ENCODE peak calls at places on chromosomes 4 and X, in ten cellular contexts. One of them, this sample, is unnamed.

GRCh38 chrX:150255441-150256296 is 107.4 kb upstream of the MAMLD1 start:
- DNase-seq in A549: no peak
- DNase-seq in WERI-Rb-1: no peak
- DNase-seq in astrocyte of the spinal cord: no peak
- DNase-seq in CD8-positive, alpha-beta T cell: no peak
- DNase-seq in foreskin fibroblast: no peak
- DNase-seq in lung: peak; percentile 26
- DNase-seq in stomach: no peak
- DNase-seq in HepG2: no peak
- DNase-seq in mammary epithelial cell: no peak
- DNase-seq in this sample: no peak

GRCh38 chrX:153735274-153735673 is 10.6 kb downstream of the ABCD1 start:
- DNase-seq in A549: no peak
- DNase-seq in WERI-Rb-1: no peak
- DNase-seq in astrocyte of the spinal cord: no peak
- DNase-seq in CD8-positive, alpha-beta T cell: no peak
- DNase-seq in foreskin fibroblast: no peak
- DNase-seq in lung: no peak
- DNase-seq in stomach: no peak
- DNase-seq in HepG2: no peak
- DNase-seq in mammary epithelial cell: no peak
- DNase-seq in this sample: no peak

GRCh38 chr4:106676173-106676921 is 307.8 kb upstream of the GIMD1 start:
- DNase-seq in A549: no peak
- DNase-seq in WERI-Rb-1: no peak
- DNase-seq in astrocyte of the spinal cord: peak; percentile 15
- DNase-seq in CD8-positive, alpha-beta T cell: no peak
- DNase-seq in foreskin fibroblast: peak; percentile 71
- DNase-seq in lung: no peak
- DNase-seq in stomach: no peak
- DNase-seq in HepG2: no peak
- DNase-seq in mammary epithelial cell: peak; percentile 88
- DNase-seq in this sample: peak; percentile 73

GRCh38 chr4:88573995-88574394 is 18.3 kb upstream of the HERC3 start:
- DNase-seq in A549: no peak
- DNase-seq in WERI-Rb-1: no peak
- DNase-seq in astrocyte of the spinal cord: peak; percentile 13
- DNase-seq in CD8-positive, alpha-beta T cell: no peak
- DNase-seq in foreskin fibroblast: no peak
- DNase-seq in lung: no peak
- DNase-seq in stomach: no peak
- DNase-seq in HepG2: peak; percentile 13
- DNase-seq in mammary epithelial cell: no peak
- DNase-seq in this sample: no peak

GRCh38 chr4:64718091-64718490 is 308.8 kb upstream of the TECRL start:
- DNase-seq in A549: no peak
- DNase-seq in WERI-Rb-1: peak; percentile 43
- DNase-seq in astrocyte of the spinal cord: peak; percentile 57
- DNase-seq in CD8-positive, alpha-beta T cell: no peak
- DNase-seq in foreskin fibroblast: no peak
- DNase-seq in lung: no peak
- DNase-seq in stomach: no peak
- DNase-seq in HepG2: no peak
- DNase-seq in mammary epithelial cell: peak; percentile 30
- DNase-seq in this sample: peak; percentile 4

GRCh38 chrX:23845316-23845932 is 62.3 kb downstream of the APOO start:
- DNase-seq in A549: no peak
- DNase-seq in WERI-Rb-1: no peak
- DNase-seq in astrocyte of the spinal cord: peak; percentile 5
- DNase-seq in CD8-positive, alpha-beta T cell: no peak
- DNase-seq in foreskin fibroblast: no peak
- DNase-seq in lung: no peak
- DNase-seq in stomach: peak; percentile 31
- DNase-seq in HepG2: peak; percentile 64
- DNase-seq in mammary epithelial cell: no peak
- DNase-seq in this sample: peak; percentile 29

GRCh38 chrX:121641560-121641959 is 594.1 kb downstream of the GLUD2 start:
- DNase-seq in A549: no peak
- DNase-seq in WERI-Rb-1: no peak
- DNase-seq in astrocyte of the spinal cord: peak; percentile 67
- DNase-seq in CD8-positive, alpha-beta T cell: no peak
- DNase-seq in foreskin fibroblast: peak; percentile 60
- DNase-seq in lung: no peak
- DNase-seq in stomach: no peak
- DNase-seq in HepG2: no peak
- DNase-seq in mammary epithelial cell: peak; percentile 53
- DNase-seq in this sample: peak; percentile 75

GRCh38 chr4:1907848-1908525 is 36.8 kb downstream of the NSD2 start:
- DNase-seq in A549: no peak
- DNase-seq in WERI-Rb-1: no peak
- DNase-seq in astrocyte of the spinal cord: no peak
- DNase-seq in CD8-positive, alpha-beta T cell: no peak
- DNase-seq in foreskin fibroblast: no peak
- DNase-seq in lung: no peak
- DNase-seq in stomach: no peak
- DNase-seq in HepG2: no peak
- DNase-seq in mammary epithelial cell: peak; percentile 94
- DNase-seq in this sample: peak; percentile 97

GRCh38 chrX:40867352-40867751 is 132.0 kb upstream of the MED14 start:
- DNase-seq in A549: peak; percentile 31
- DNase-seq in WERI-Rb-1: no peak
- DNase-seq in astrocyte of the spinal cord: peak; percentile 52
- DNase-seq in CD8-positive, alpha-beta T cell: no peak
- DNase-seq in foreskin fibroblast: no peak
- DNase-seq in lung: no peak
- DNase-seq in stomach: no peak
- DNase-seq in HepG2: peak; percentile 57
- DNase-seq in mammary epithelial cell: peak; percentile 63
- DNase-seq in this sample: peak; percentile 76

GRCh38 chr4:1983846-1984405 is 24.8 kb downstream of the NELFA start:
- DNase-seq in A549: no peak
- DNase-seq in WERI-Rb-1: no peak
- DNase-seq in astrocyte of the spinal cord: no peak
- DNase-seq in CD8-positive, alpha-beta T cell: no peak
- DNase-seq in foreskin fibroblast: no peak
- DNase-seq in lung: no peak
- DNase-seq in stomach: no peak
- DNase-seq in HepG2: no peak
- DNase-seq in mammary epithelial cell: no peak
- DNase-seq in this sample: no peak

GRCh38 chrX:44842555-44843317 is 1.1 kb upstream of the DUSP21 start:
- DNase-seq in A549: no peak
- DNase-seq in WERI-Rb-1: no peak
- DNase-seq in astrocyte of the spinal cord: no peak
- DNase-seq in CD8-positive, alpha-beta T cell: no peak
- DNase-seq in foreskin fibroblast: no peak
- DNase-seq in lung: no peak
- DNase-seq in stomach: no peak
- DNase-seq in HepG2: peak; percentile 5
- DNase-seq in mammary epithelial cell: peak; percentile 29
- DNase-seq in this sample: peak; percentile 22

GRCh38 chr4:139656614-139657486 is 8.8 kb upstream of the MGST2 start:
- DNase-seq in A549: peak; percentile 56
- DNase-seq in WERI-Rb-1: peak; percentile 85
- DNase-seq in astrocyte of the spinal cord: peak; percentile 79
- DNase-seq in CD8-positive, alpha-beta T cell: peak; percentile 51
- DNase-seq in foreskin fibroblast: peak; percentile 55
- DNase-seq in lung: peak; percentile 63
- DNase-seq in stomach: peak; percentile 64
- DNase-seq in HepG2: peak; percentile 76
- DNase-seq in mammary epithelial cell: peak; percentile 73
- DNase-seq in this sample: peak; percentile 83

GRCh38 chr4:185211641-185212040 is 2.2 kb downstream of the SNX25 start:
- DNase-seq in A549: no peak
- DNase-seq in WERI-Rb-1: no peak
- DNase-seq in astrocyte of the spinal cord: no peak
- DNase-seq in CD8-positive, alpha-beta T cell: no peak
- DNase-seq in foreskin fibroblast: no peak
- DNase-seq in lung: no peak
- DNase-seq in stomach: no peak
- DNase-seq in HepG2: peak; percentile 26
- DNase-seq in mammary epithelial cell: no peak
- DNase-seq in this sample: no peak
- H3K4me3 ChIP-seq in A549: no peak overlapping the region
- H3K4me3 ChIP-seq in WERI-Rb-1: no peak overlapping the region
- H3K4me3 ChIP-seq in astrocyte of the spinal cord: peak overlapping the region; percentile 78
- H3K4me3 ChIP-seq in CD8-positive, alpha-beta T cell: no peak overlapping the region
- H3K4me3 ChIP-seq in foreskin fibroblast: no peak overlapping the region
- H3K4me3 ChIP-seq in lung: no peak overlapping the region
- H3K4me3 ChIP-seq in stomach: no peak overlapping the region
- H3K4me3 ChIP-seq in HepG2: peak overlapping the region; percentile 96
- H3K4me3 ChIP-seq in mammary epithelial cell: peak overlapping the region; percentile 26
- H3K4me3 ChIP-seq in this sample: no peak overlapping the region

DNA sequence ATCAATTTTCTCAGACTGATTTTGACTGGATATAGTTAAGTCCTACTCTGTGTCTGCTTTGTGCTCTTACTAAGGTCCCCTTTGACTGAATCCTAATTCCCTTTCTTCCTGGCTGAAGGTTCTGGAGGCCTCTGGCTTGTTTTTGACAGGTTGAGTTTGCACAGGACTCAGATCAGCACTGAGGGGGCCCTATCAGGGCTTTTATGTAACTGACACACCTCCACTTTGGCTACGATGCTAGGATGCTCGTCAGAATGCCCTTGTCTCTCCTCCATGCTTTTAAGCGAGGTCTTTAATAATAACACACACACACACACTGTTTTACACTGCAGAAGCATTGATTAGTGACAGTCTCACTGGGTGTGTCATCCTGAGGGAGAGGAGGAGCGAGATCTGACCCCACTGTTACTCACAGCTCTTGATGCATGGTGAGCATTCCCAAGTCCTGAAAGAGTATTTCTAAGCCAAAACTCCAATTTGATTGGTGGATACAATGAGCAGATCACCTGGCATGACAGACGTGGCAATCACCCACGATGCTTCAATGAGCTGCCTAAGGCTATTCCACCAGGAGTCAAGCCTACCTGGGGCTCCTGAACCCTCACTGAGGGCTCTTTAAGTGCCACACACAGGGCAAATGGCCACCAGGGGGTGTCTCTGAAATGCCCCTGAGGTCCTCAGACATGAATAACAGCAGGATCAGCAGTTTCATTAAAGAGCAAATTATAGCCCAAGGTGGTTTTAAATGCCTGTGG is 130.4 kb upstream of the CPEB2 start:
- DNase-seq in A549: no peak
- DNase-seq in WERI-Rb-1: peak; percentile 33
- DNase-seq in astrocyte of the spinal cord: no peak
- DNase-seq in CD8-positive, alpha-beta T cell: peak; percentile 30
- DNase-seq in foreskin fibroblast: no peak
- DNase-seq in lung: no peak
- DNase-seq in stomach: peak; percentile 61
- DNase-seq in HepG2: peak; percentile 3
- DNase-seq in mammary epithelial cell: peak; percentile 92
- DNase-seq in this sample: peak; percentile 86
- TF ChIP-seq CTCF in A549: no peak
- TF ChIP-seq CTCF in WERI-Rb-1: peak; percentile 53
- TF ChIP-seq CTCF in astrocyte of the spinal cord: peak; percentile 17
- TF ChIP-seq CTCF in CD8-positive, alpha-beta T cell: no peak
- TF ChIP-seq CTCF in foreskin fibroblast: no peak
- TF ChIP-seq CTCF in lung: no peak
- TF ChIP-seq CTCF in stomach: peak; percentile 24
- TF ChIP-seq CTCF in HepG2: peak; percentile 34
- TF ChIP-seq CTCF in mammary epithelial cell: peak; percentile 59
- TF ChIP-seq CTCF in this sample: peak; percentile 33

GRCh38 chr4:26074672-26075071 is 160.7 kb downstream of the SMIM20 start:
- DNase-seq in A549: no peak
- DNase-seq in WERI-Rb-1: no peak
- DNase-seq in astrocyte of the spinal cord: no peak
- DNase-seq in CD8-positive, alpha-beta T cell: no peak
- DNase-seq in foreskin fibroblast: no peak
- DNase-seq in lung: no peak
- DNase-seq in stomach: no peak
- DNase-seq in HepG2: no peak
- DNase-seq in mammary epithelial cell: no peak
- DNase-seq in this sample: no peak

GRCh38 chr4:26075588-26075987 is 161.6 kb downstream of the SMIM20 start:
- DNase-seq in A549: no peak
- DNase-seq in WERI-Rb-1: no peak
- DNase-seq in astrocyte of the spinal cord: no peak
- DNase-seq in CD8-positive, alpha-beta T cell: no peak
- DNase-seq in foreskin fibroblast: no peak
- DNase-seq in lung: no peak
- DNase-seq in stomach: no peak
- DNase-seq in HepG2: no peak
- DNase-seq in mammary epithelial cell: peak; percentile 36
- DNase-seq in this sample: peak; percentile 62

GRCh38 chr4:26077840-26078239 is 163.8 kb downstream of the SMIM20 start:
- DNase-seq in A549: no peak
- DNase-seq in WERI-Rb-1: no peak
- DNase-seq in astrocyte of the spinal cord: no peak
- DNase-seq in CD8-positive, alpha-beta T cell: no peak
- DNase-seq in foreskin fibroblast: no peak
- DNase-seq in lung: no peak
- DNase-seq in stomach: no peak
- DNase-seq in HepG2: no peak
- DNase-seq in mammary epithelial cell: no peak
- DNase-seq in this sample: no peak

GRCh38 chr4:26076000-26076587 is 162.1 kb downstream of the SMIM20 start:
- DNase-seq in A549: no peak
- DNase-seq in WERI-Rb-1: no peak
- DNase-seq in astrocyte of the spinal cord: peak; percentile 35
- DNase-seq in CD8-positive, alpha-beta T cell: no peak
- DNase-seq in foreskin fibroblast: peak; percentile 82
- DNase-seq in lung: no peak
- DNase-seq in stomach: no peak
- DNase-seq in HepG2: no peak
- DNase-seq in mammary epithelial cell: peak; percentile 62
- DNase-seq in this sample: peak; percentile 62

GRCh38 chr4:26076896-26077295 is 162.9 kb downstream of the SMIM20 start:
- DNase-seq in A549: no peak
- DNase-seq in WERI-Rb-1: no peak
- DNase-seq in astrocyte of the spinal cord: no peak
- DNase-seq in CD8-positive, alpha-beta T cell: no peak
- DNase-seq in foreskin fibroblast: peak; percentile 82
- DNase-seq in lung: no peak
- DNase-seq in stomach: no peak
- DNase-seq in HepG2: no peak
- DNase-seq in mammary epithelial cell: no peak
- DNase-seq in this sample: peak; percentile 30
- H3K4me3 ChIP-seq in A549: no peak overlapping the region
- H3K4me3 ChIP-seq in WERI-Rb-1: no peak overlapping the region
- H3K4me3 ChIP-seq in astrocyte of the spinal cord: no peak overlapping the region
- H3K4me3 ChIP-seq in CD8-positive, alpha-beta T cell: no peak overlapping the region
- H3K4me3 ChIP-seq in foreskin fibroblast: no peak overlapping the region
- H3K4me3 ChIP-seq in lung: no peak overlapping the region
- H3K4me3 ChIP-seq in stomach: no peak overlapping the region
- H3K4me3 ChIP-seq in HepG2: no peak overlapping the region
- H3K4me3 ChIP-seq in mammary epithelial cell: no peak overlapping the region
- H3K4me3 ChIP-seq in this sample: no peak overlapping the region

DNA sequence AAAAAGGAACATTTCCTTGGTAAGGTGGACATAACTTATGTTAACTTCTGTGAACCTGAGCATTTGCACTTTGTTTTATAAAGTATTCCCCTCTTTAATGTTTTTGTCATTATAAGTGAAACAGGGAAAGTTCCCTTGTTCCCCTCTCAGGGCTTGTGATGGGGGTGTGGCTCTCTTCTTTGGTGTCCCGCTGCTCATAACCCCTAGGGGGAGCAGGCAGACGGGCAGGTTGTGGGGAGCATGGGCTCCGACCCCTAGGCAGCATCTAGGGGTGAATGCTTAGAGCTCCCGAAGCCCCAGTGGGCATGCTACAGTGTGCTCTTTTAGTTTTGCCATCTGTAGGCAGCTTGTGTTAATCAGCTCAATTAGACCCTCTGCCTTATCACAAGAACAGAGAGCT is 200.4 kb downstream of the DACH2 start:
- DNase-seq in A549: no peak
- DNase-seq in WERI-Rb-1: peak; percentile 10
- DNase-seq in astrocyte of the spinal cord: no peak
- DNase-seq in CD8-positive, alpha-beta T cell: no peak
- DNase-seq in foreskin fibroblast: no peak
- DNase-seq in lung: no peak
- DNase-seq in stomach: no peak
- DNase-seq in HepG2: peak; percentile 10
- DNase-seq in mammary epithelial cell: no peak
- DNase-seq in this sample: no peak
- TF ChIP-seq CTCF in A549: no peak
- TF ChIP-seq CTCF in WERI-Rb-1: peak; percentile 38
- TF ChIP-seq CTCF in astrocyte of the spinal cord: no peak
- TF ChIP-seq CTCF in CD8-positive, alpha-beta T cell: no peak
- TF ChIP-seq CTCF in foreskin fibroblast: no peak
- TF ChIP-seq CTCF in lung: no peak
- TF ChIP-seq CTCF in stomach: no peak
- TF ChIP-seq CTCF in HepG2: peak; percentile 56
- TF ChIP-seq CTCF in mammary epithelial cell: no peak
- TF ChIP-seq CTCF in this sample: no peak

This sample was measured in epithelial cell of esophagus.